ENCODE peak calls at places on chromosomes 11 and 22, in ten cellular contexts. V is neural progenitor cell, D is Peyer's patch, F is upper lobe of right lung, O is vagina, N is breast epithelium, K is endodermal cell, W is lower lobe of right lung, Q is A549, H is right lobe of liver. X is an unnamed sample.

GRCh38 chr22:44458044-44459020 is 39.7 kb downstream of the RTL6 start:
- DNase-seq in D (peak; percentile 32), H (no peak), K (no peak), Q (no peak), O (peak; percentile 64), N (no peak), V (no peak), W (no peak), F (no peak), X (no peak)

GRCh38 chr11:35238882-35239281 is 99.9 kb downstream of the CD44 start:
- DNase-seq in K (no peak), V (no peak), F (no peak), O (no peak), Q (no peak), W (no peak), D (no peak), H (no peak), N (no peak), X (no peak)

GRCh38 chr11:128776088-128776433 is 82.2 kb downstream of the FLI1 start:
- DNase-seq in V (no peak), Q (no peak), N (no peak), F (no peak), H (no peak), D (no peak), K (no peak), O (no peak), W (no peak), X (no peak)

GRCh38 chr22:36881504-36882245 is 20.9 kb downstream of the NCF4 start:
- DNase-seq in F (no peak), D (no peak), H (no peak), Q (no peak), O (no peak), N (no peak), K (no peak), V (no peak), W (no peak), X (peak; percentile 21)

GRCh38 chr11:128463386-128463829 is 124.0 kb downstream of the ETS1 start:
- DNase-seq in K (no peak), D (no peak), F (no peak), O (no peak), V (no peak), H (no peak), W (no peak), Q (no peak), N (no peak), X (no peak)

GRCh38 chr11:110908401-110909106 is 196.3 kb upstream of the ARHGAP20 start:
- DNase-seq in K (no peak), W (no peak), O (no peak), N (no peak), V (no peak), D (no peak), Q (peak; percentile 8), H (no peak), F (no peak), X (no peak)

GRCh38 chr11:434496-434895 is 7.3 kb downstream of the ANO9 start:
- DNase-seq in N (no peak), F (no peak), H (no peak), K (no peak), Q (no peak), W (peak; percentile 35), D (no peak), V (no peak), O (no peak), X (no peak)

GRCh38 chr11:90220391-90220790 is 2.5 kb downstream of the CHORDC1 start:
- DNase-seq in W (no peak), D (no peak), Q (no peak), H (no peak), K (no peak), F (no peak), N (no peak), O (no peak), V (no peak), X (no peak)

GRCh38 chr11:122758974-122759373 is 79.3 kb upstream of the CRTAM start:
- DNase-seq in H (no peak), F (no peak), N (no peak), W (no peak), O (no peak), K (no peak), Q (no peak), V (no peak), D (no peak), X (peak; percentile 81)

GRCh38 chr11:10524471-10524870 is 16.5 kb downstream of the RNF141 start:
- DNase-seq in D (no peak), K (no peak), H (no peak), N (no peak), W (no peak), V (no peak), O (no peak), Q (no peak), F (no peak), X (no peak)

GRCh38 chr11:10522921-10523320 is 18.1 kb downstream of the RNF141 start:
- DNase-seq in F (no peak), W (no peak), Q (no peak), N (no peak), D (no peak), H (no peak), K (no peak), V (no peak), O (peak; percentile 87), X (no peak)

GRCh38 chr11:10528121-10528520 is 12.9 kb downstream of the RNF141 start:
- DNase-seq in H (no peak), V (no peak), Q (no peak), F (no peak), D (no peak), K (no peak), W (no peak), O (no peak), N (no peak), X (no peak)

GRCh38 chr11:10529279-10529678 is 11.7 kb downstream of the RNF141 start:
- DNase-seq in H (no peak), V (no peak), Q (no peak), W (no peak), F (no peak), K (no peak), O (no peak), N (no peak), D (no peak), X (no peak)

GRCh38 chr11:10526974-10527918 is 13.7 kb downstream of the RNF141 start:
- DNase-seq in H (no peak), F (no peak), O (no peak), Q (peak; percentile 42), N (no peak), V (no peak), W (no peak), K (no peak), D (no peak), X (no peak)
- H3K4me1 ChIP-seq in H (no peaks in the 10 kb centered on the region), F (no peaks in the 10 kb centered on the region), O (peaks cover 40% of the 10 kb centered on the region), Q (peaks cover 43% of the 10 kb centered on the region), N (no peaks in the 10 kb centered on the region), V (peaks cover 6% of the 10 kb centered on the region), W (peaks cover 13% of the 10 kb centered on the region), K (peaks cover 5% of the 10 kb centered on the region), D (no peaks in the 10 kb centered on the region), X (peaks cover 31% of the 10 kb centered on the region)

GRCh38 chr22:49013707-49014106 is 814.0 kb downstream of the BRD1 start:
- DNase-seq in N (no peak), Q (no peak), D (no peak), V (no peak), O (peak; percentile 52), H (no peak), K (peak; percentile 13), W (no peak), F (peak; percentile 54), X (no peak)

GRCh38 chr22:49011769-49012598 is 815.7 kb downstream of the BRD1 start:
- DNase-seq in K (peak; percentile 41), D (no peak), V (no peak), Q (no peak), F (no peak), O (peak; percentile 70), W (peak; percentile 9), N (no peak), H (no peak), X (no peak)

GRCh38 chr22:49011379-49011768 is 816.3 kb downstream of the BRD1 start:
- DNase-seq in Q (no peak), W (peak; percentile 29), K (peak; percentile 20), D (no peak), H (no peak), V (no peak), N (no peak), F (no peak), O (no peak), X (no peak)

GRCh38 chr22:49010901-49011300 is 816.8 kb downstream of the BRD1 start:
- DNase-seq in Q (no peak), V (no peak), N (no peak), H (no peak), D (no peak), O (peak; percentile 60), F (peak; percentile 43), W (peak; percentile 36), K (peak; percentile 28), X (no peak)

GRCh38 chr22:49012695-49013094 is 815.0 kb downstream of the BRD1 start:
- DNase-seq in H (no peak), Q (no peak), D (no peak), K (peak; percentile 10), O (peak; percentile 58), F (no peak), W (no peak), V (no peak), N (no peak), X (no peak)
- H3K9me3 ChIP-seq in H (no peaks in the 10 kb centered on the region), Q (no peaks in the 10 kb centered on the region), D (no peaks in the 10 kb centered on the region), K (no peaks in the 10 kb centered on the region), O (no peaks in the 10 kb centered on the region), F (no peaks in the 10 kb centered on the region), W (no peaks in the 10 kb centered on the region), V (no peaks in the 10 kb centered on the region), N (no peaks in the 10 kb centered on the region), X (no peaks in the 10 kb centered on the region)

DNA sequence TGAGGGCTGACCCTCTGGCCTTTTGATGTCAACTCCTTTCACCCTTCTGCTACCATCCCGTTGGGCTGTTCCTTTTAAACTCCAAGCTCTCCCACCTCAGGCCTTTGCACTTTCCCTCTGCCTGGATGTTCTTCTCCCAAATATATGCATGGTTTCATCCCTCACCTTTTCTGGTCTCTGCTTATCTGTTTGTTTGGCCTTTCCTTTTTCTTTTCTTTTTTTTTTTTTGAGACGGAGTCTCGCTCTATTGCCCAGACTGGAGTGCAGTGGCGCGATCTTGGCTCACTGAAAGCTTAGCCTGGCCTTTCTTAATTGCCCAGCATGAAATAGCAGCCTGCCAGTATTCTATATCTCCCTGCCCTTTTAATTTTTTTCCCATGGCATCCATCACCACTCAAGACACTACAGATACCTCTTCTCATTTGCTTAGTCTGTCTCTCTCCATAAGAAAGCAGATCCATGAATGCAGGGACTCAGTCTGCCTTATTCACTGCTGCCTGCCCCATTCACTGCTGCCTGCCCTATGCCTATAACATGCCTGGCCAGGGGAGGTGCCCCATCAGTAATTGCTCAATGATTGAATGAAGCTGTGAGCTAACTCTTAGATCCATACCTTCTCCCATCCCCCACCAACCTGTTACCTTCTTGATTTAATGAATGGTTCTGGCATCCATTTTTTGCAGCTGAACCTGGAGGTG is 58.4 kb upstream of the CLTCL1 start:
- DNase-seq in Q (no peak), N (no peak), D (no peak), W (no peak), V (no peak), K (no peak), H (no peak), O (no peak), F (no peak), X (no peak)
- TF ChIP-seq CTCF in Q (no peak), N (no peak), D (no peak), W (no peak), V (no peak), K (no peak), H (no peak), O (no peak), F (no peak), X (no peak)

GRCh38 chr11:43924112-43924855 is 18.2 kb upstream of the C11orf96 start:
- DNase-seq in H (no peak), V (no peak), N (no peak), O (no peak), W (no peak), Q (no peak), K (peak; percentile 79), D (no peak), F (no peak), X (no peak)
- H3K4me1 ChIP-seq in H (no peaks in the 10 kb centered on the region), V (peaks cover 25% of the 10 kb centered on the region), N (no peaks in the 10 kb centered on the region), O (peaks cover 47% of the 10 kb centered on the region), W (peaks cover 40% of the 10 kb centered on the region), Q (peaks cover 25% of the 10 kb centered on the region), K (no peaks in the 10 kb centered on the region), D (no peaks in the 10 kb centered on the region), F (peaks cover 27% of the 10 kb centered on the region), X (peaks cover 21% of the 10 kb centered on the region)

X was measured in A673.